ENCODE peak calls at places on chromosomes 2 and 18, in seven cellular contexts. L is cerebellum, J is RWPE1, O is midbrain, A is GM20000, U is AG09309, Q is upper lobe of right lung. G is an unnamed sample.

GRCh38 chr2:60234274-60234976 is 319.0 kb downstream of the BCL11A start:
- DNase-seq in L (no peak), A (no peak), O (no peak), J (no peak), Q (no peak), U (no peak), G (no peak)

GRCh38 chr2:129888896-129889295 is 90.6 kb upstream of the RAB6C start:
- DNase-seq in A (no peak), O (no peak), Q (no peak), L (no peak), U (no peak), J (no peak), G (peak)

GRCh38 chr18:54149078-54149697 is 75.3 kb downstream of the MBD2 start:
- DNase-seq in L (no peak), A (peak), J (peak), Q (no peak), U (peak), O (no peak), G (peak)

GRCh38 chr2:104658840-104659591 is 194.9 kb upstream of the POU3F3 start:
- DNase-seq in L (no peak), A (no peak), U (no peak), J (no peak), O (peak), Q (no peak), G (no peak)

GRCh38 chr2:31944828-31945571 is 65.8 kb downstream of the MEMO1 start:
- DNase-seq in J (no peak), U (no peak), L (no peak), A (no peak), Q (no peak), O (no peak), G (no peak)

GRCh38 chr18:27661320-27662049 is 476.4 kb upstream of the CHST9 start:
- DNase-seq in J (no peak), L (no peak), Q (no peak), O (peak), U (no peak), A (no peak), G (no peak)

GRCh38 chr2:70785137-70785911 is 5.1 kb downstream of the FIGLA start:
- DNase-seq in U (no peak), Q (no peak), O (peak), L (peak), A (peak), J (peak), G (peak)

GRCh38 chr2:88247531-88247930 is 77.4 kb downstream of the THNSL2 start:
- DNase-seq in A (no peak), Q (no peak), L (no peak), O (no peak), U (no peak), J (no peak), G (no peak)

GRCh38 chr2:116585654-116586053 is 1228.8 kb upstream of the DDX18 start:
- DNase-seq in Q (no peak), A (no peak), J (no peak), O (peak), L (no peak), U (no peak), G (no peak)

G was measured in fibroblast of the aortic adventitia.